ENCODE peak calls at places on chromosomes 16 and 17, in five cellular contexts. One of them, this sample, is unnamed.

GRCh38 chr17:79746955-79747507 is 16.3 kb downstream of the ENPP7 start:
- DNase-seq in spleen: no peak
- DNase-seq in WTC11: peak
- DNase-seq in osteocyte: no peak
- DNase-seq in dorsolateral prefrontal cortex: no peak
- DNase-seq in this sample: no peak

GRCh38 chr17:66795486-66795885 is 39.4 kb upstream of the CACNG5 start:
- DNase-seq in WTC11: no peak
- DNase-seq in dorsolateral prefrontal cortex: no peak
- DNase-seq in spleen: no peak
- DNase-seq in osteocyte: no peak
- DNase-seq in this sample: no peak

GRCh38 chr16:70809392-70810060 is 8.6 kb upstream of the VAC14 start:
- DNase-seq in dorsolateral prefrontal cortex: no peak
- DNase-seq in WTC11: no peak
- DNase-seq in spleen: no peak
- DNase-seq in osteocyte: no peak
- DNase-seq in this sample: no peak

GRCh38 chr16:88289549-88290344 is 93.0 kb upstream of the ZNF469 start:
- DNase-seq in WTC11: no peak
- DNase-seq in dorsolateral prefrontal cortex: no peak
- DNase-seq in spleen: peak
- DNase-seq in osteocyte: no peak
- DNase-seq in this sample: peak

GRCh38 chr17:39002991-39003715 is 36.0 kb upstream of the FBXO47 start:
- DNase-seq in dorsolateral prefrontal cortex: no peak
- DNase-seq in osteocyte: no peak
- DNase-seq in WTC11: no peak
- DNase-seq in spleen: no peak
- DNase-seq in this sample: peak

GRCh38 chr17:55795098-55795497 is 44.2 kb downstream of the PCTP start:
- DNase-seq in dorsolateral prefrontal cortex: no peak
- DNase-seq in spleen: no peak
- DNase-seq in osteocyte: no peak
- DNase-seq in WTC11: no peak
- DNase-seq in this sample: no peak

GRCh38 chr17:67582632-67583230 is 135.0 kb upstream of the NOL11 start:
- DNase-seq in spleen: no peak
- DNase-seq in WTC11: no peak
- DNase-seq in osteocyte: no peak
- DNase-seq in dorsolateral prefrontal cortex: no peak
- DNase-seq in this sample: peak

GRCh38 chr16:70252355-70252988 is 732 bp upstream of the EXOSC6 start:
- DNase-seq in dorsolateral prefrontal cortex: no peak
- DNase-seq in osteocyte: peak
- DNase-seq in WTC11: peak
- DNase-seq in spleen: no peak
- DNase-seq in this sample: no peak

DNA sequence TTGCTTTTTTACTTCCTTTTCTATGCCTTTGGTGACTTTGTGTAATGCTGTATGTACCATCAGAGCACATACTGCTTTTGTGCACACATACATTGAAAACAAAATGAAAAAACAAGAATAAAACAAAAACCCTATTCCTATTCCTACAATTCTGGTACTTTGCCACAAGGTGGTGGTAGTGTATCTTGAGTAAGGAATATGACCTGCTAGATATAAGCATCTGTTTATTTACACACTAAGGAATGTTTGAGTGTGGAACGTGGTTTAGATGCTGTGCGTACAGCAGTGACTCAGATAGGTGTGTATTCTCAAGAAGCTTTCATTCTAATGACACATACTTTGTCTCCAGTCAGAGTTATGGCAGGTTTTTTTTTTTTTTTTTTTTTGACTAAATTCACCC is 606.2 kb downstream of the WWOX start:
- DNase-seq in osteocyte: no peak
- DNase-seq in dorsolateral prefrontal cortex: no peak
- DNase-seq in spleen: no peak
- DNase-seq in WTC11: no peak
- DNase-seq in this sample: no peak
- TF ChIP-seq CTCF in osteocyte: peak
- TF ChIP-seq CTCF in dorsolateral prefrontal cortex: peak
- TF ChIP-seq CTCF in spleen: peak
- TF ChIP-seq CTCF in WTC11: peak
- TF ChIP-seq CTCF in this sample: peak

GRCh38 chr17:50681260-50682200 is 26.2 kb downstream of the ANKRD40 start:
- DNase-seq in spleen: peak
- DNase-seq in dorsolateral prefrontal cortex: peak
- DNase-seq in WTC11: no peak
- DNase-seq in osteocyte: no peak
- DNase-seq in this sample: peak
- TF ChIP-seq CTCF in spleen: peak
- TF ChIP-seq CTCF in dorsolateral prefrontal cortex: peak
- TF ChIP-seq CTCF in WTC11: no peak
- TF ChIP-seq CTCF in osteocyte: peak
- TF ChIP-seq CTCF in this sample: peak

GRCh38 chr16:85239871-85240270 is 127.6 kb upstream of the CIBAR2 start:
- DNase-seq in spleen: no peak
- DNase-seq in osteocyte: no peak
- DNase-seq in dorsolateral prefrontal cortex: no peak
- DNase-seq in WTC11: no peak
- DNase-seq in this sample: no peak

GRCh38 chr16:85235988-85236831 is 123.9 kb upstream of the CIBAR2 start:
- DNase-seq in osteocyte: no peak
- DNase-seq in spleen: no peak
- DNase-seq in WTC11: no peak
- DNase-seq in dorsolateral prefrontal cortex: no peak
- DNase-seq in this sample: peak

GRCh38 chr16:85237817-85238216 is 125.5 kb upstream of the CIBAR2 start:
- DNase-seq in osteocyte: no peak
- DNase-seq in dorsolateral prefrontal cortex: no peak
- DNase-seq in spleen: no peak
- DNase-seq in WTC11: no peak
- DNase-seq in this sample: no peak

GRCh38 chr16:85239239-85239638 is 127.0 kb upstream of the CIBAR2 start:
- DNase-seq in osteocyte: no peak
- DNase-seq in spleen: no peak
- DNase-seq in WTC11: no peak
- DNase-seq in dorsolateral prefrontal cortex: no peak
- DNase-seq in this sample: no peak

DNA sequence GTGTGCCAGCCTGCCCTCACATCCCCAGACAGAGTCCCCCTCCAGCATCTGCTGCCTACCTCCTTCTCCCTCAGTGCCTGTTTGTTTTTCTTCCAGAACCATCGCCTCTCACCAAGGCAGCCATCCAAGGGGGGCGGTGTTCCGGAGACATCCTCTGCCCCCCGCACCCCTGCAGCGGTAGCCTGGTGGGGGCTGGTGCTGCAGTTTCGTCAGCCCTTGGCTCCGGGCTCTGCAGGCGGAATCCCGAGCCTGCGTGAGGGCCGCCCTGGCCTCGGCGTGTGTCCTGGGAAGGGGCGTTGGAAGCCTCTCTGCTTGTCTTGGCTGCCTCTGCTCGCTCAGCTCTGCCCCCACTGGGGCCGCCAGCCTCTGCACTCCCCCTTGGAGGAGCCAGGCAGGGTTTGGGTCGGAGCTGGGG is 126.0 kb upstream of the CIBAR2 start:
- DNase-seq in dorsolateral prefrontal cortex: no peak
- DNase-seq in WTC11: peak
- DNase-seq in osteocyte: peak
- DNase-seq in spleen: no peak
- DNase-seq in this sample: peak
- TF ChIP-seq CTCF in dorsolateral prefrontal cortex: no peak
- TF ChIP-seq CTCF in WTC11: no peak
- TF ChIP-seq CTCF in osteocyte: peak
- TF ChIP-seq CTCF in spleen: no peak
- TF ChIP-seq CTCF in this sample: no peak

GRCh38 chr16:15524966-15525365 is 90.6 kb downstream of the BMERB1 start:
- DNase-seq in WTC11: no peak
- DNase-seq in spleen: no peak
- DNase-seq in dorsolateral prefrontal cortex: no peak
- DNase-seq in osteocyte: no peak
- DNase-seq in this sample: no peak

GRCh38 chr16:15523939-15524338 is 89.6 kb downstream of the BMERB1 start:
- DNase-seq in dorsolateral prefrontal cortex: no peak
- DNase-seq in spleen: no peak
- DNase-seq in WTC11: no peak
- DNase-seq in osteocyte: no peak
- DNase-seq in this sample: no peak

GRCh38 chr16:15521758-15522509 is 87.5 kb downstream of the BMERB1 start:
- DNase-seq in osteocyte: no peak
- DNase-seq in WTC11: no peak
- DNase-seq in dorsolateral prefrontal cortex: no peak
- DNase-seq in spleen: no peak
- DNase-seq in this sample: no peak

GRCh38 chr16:15521390-15521757 is 87.0 kb downstream of the BMERB1 start:
- DNase-seq in osteocyte: no peak
- DNase-seq in WTC11: no peak
- DNase-seq in spleen: no peak
- DNase-seq in dorsolateral prefrontal cortex: no peak
- DNase-seq in this sample: no peak

GRCh38 chr16:15523092-15523541 is 88.7 kb downstream of the BMERB1 start:
- DNase-seq in osteocyte: no peak
- DNase-seq in WTC11: peak
- DNase-seq in spleen: no peak
- DNase-seq in dorsolateral prefrontal cortex: peak
- DNase-seq in this sample: no peak
- TF ChIP-seq CTCF in osteocyte: no peak
- TF ChIP-seq CTCF in WTC11: no peak
- TF ChIP-seq CTCF in spleen: no peak
- TF ChIP-seq CTCF in dorsolateral prefrontal cortex: peak
- TF ChIP-seq CTCF in this sample: no peak

DNA sequence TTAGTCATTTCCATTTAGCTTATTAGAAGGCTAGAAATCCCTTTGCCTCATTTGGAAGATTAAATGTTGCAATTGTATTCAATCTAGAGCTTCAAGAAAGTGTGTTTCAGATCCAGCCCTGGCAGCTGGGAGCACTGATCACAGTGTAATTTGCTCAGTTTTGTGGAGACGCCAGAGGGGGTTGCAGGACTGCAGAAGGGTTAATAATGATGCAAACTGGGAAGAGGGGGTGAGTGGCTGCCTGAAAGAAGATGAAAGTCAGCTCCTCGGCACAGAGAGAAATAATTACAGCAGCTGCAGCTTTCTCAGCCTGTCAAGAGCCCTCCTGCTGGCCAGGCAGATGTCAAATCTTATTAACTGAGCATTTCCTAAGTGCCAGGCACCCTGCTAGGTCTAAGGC is 97.8 kb downstream of the ZNF18 start:
- DNase-seq in dorsolateral prefrontal cortex: no peak
- DNase-seq in spleen: no peak
- DNase-seq in WTC11: no peak
- DNase-seq in osteocyte: peak
- DNase-seq in this sample: no peak
- TF ChIP-seq CTCF in dorsolateral prefrontal cortex: no peak
- TF ChIP-seq CTCF in spleen: no peak
- TF ChIP-seq CTCF in WTC11: no peak
- TF ChIP-seq CTCF in osteocyte: no peak
- TF ChIP-seq CTCF in this sample: no peak

GRCh38 chr16:80852261-80852872 is 48.0 kb upstream of the CDYL2 start:
- DNase-seq in dorsolateral prefrontal cortex: no peak
- DNase-seq in WTC11: peak
- DNase-seq in spleen: no peak
- DNase-seq in osteocyte: no peak
- DNase-seq in this sample: no peak
- TF ChIP-seq CTCF in dorsolateral prefrontal cortex: peak
- TF ChIP-seq CTCF in WTC11: peak
- TF ChIP-seq CTCF in spleen: no peak
- TF ChIP-seq CTCF in osteocyte: peak
- TF ChIP-seq CTCF in this sample: no peak

GRCh38 chr16:57244767-57245471 is at the start of gene ARL2BP:
- DNase-seq in spleen: peak
- DNase-seq in osteocyte: peak
- DNase-seq in WTC11: peak
- DNase-seq in dorsolateral prefrontal cortex: peak
- DNase-seq in this sample: peak
- TF ChIP-seq CTCF in spleen: no peak
- TF ChIP-seq CTCF in osteocyte: peak
- TF ChIP-seq CTCF in WTC11: no peak
- TF ChIP-seq CTCF in dorsolateral prefrontal cortex: no peak
- TF ChIP-seq CTCF in this sample: no peak

GRCh38 chr17:7440113-7440822 is 956 bp downstream of the FGF11 start:
- DNase-seq in dorsolateral prefrontal cortex: no peak
- DNase-seq in WTC11: peak
- DNase-seq in osteocyte: no peak
- DNase-seq in spleen: peak
- DNase-seq in this sample: peak

GRCh38 chr17:7441202-7441705 is 1.9 kb downstream of the FGF11 start:
- DNase-seq in WTC11: no peak
- DNase-seq in osteocyte: no peak
- DNase-seq in spleen: no peak
- DNase-seq in dorsolateral prefrontal cortex: no peak
- DNase-seq in this sample: no peak

GRCh38 chr17:7442142-7442541 is 2.7 kb upstream of the CHRNB1 start:
- DNase-seq in WTC11: no peak
- DNase-seq in spleen: no peak
- DNase-seq in dorsolateral prefrontal cortex: no peak
- DNase-seq in osteocyte: no peak
- DNase-seq in this sample: no peak

GRCh38 chr17:7439462-7440112 is at the start of gene FGF11:
- DNase-seq in WTC11: no peak
- DNase-seq in osteocyte: no peak
- DNase-seq in dorsolateral prefrontal cortex: no peak
- DNase-seq in spleen: no peak
- DNase-seq in this sample: peak

DNA sequence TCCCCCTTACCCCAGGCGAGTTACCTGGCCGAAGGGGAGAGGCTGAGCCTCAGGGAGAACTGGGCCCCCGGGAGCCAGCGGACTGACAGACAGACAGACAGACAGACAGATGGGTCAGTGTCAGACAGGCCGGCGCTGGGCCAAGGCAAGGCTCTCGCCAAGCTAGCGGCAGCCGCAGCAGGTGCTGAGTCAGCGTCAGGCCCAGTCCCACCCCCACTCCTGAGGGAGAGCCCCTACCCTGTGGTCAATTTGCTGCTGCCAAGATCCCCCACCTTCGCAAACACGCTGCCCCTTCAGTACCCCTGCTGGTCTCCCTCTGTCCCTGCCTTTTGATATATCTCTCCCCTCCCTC is 1.5 kb downstream of the FGF11 start:
- DNase-seq in WTC11: peak
- DNase-seq in spleen: peak
- DNase-seq in dorsolateral prefrontal cortex: no peak
- DNase-seq in osteocyte: no peak
- DNase-seq in this sample: peak
- TF ChIP-seq CTCF in WTC11: no peak
- TF ChIP-seq CTCF in spleen: no peak
- TF ChIP-seq CTCF in dorsolateral prefrontal cortex: no peak
- TF ChIP-seq CTCF in osteocyte: no peak
- TF ChIP-seq CTCF in this sample: no peak